ENCODE peak calls at places on chromosome 5, in six cellular contexts. Y is neuronal stem cell; Q is hepatocyte; U is cardiac muscle cell; Z is tibial nerve; A is CD4-positive, alpha-beta memory T cell. T is an unnamed sample.

GRCh38 chr5:42756630-42757601 is at the start of gene CCDC152:
- DNase-seq in Y (peak), Q (no peak), U (peak), Z (no peak), A (peak), T (no peak)

GRCh38 chr5:150731669-150732068 is 27.1 kb downstream of the DCTN4 start:
- DNase-seq in Y (no peak), Q (no peak), U (no peak), Z (peak), A (no peak), T (no peak)

GRCh38 chr5:155085282-155085990 is 71.9 kb downstream of the KIF4B start:
- DNase-seq in Y (no peak), Q (peak), U (no peak), Z (no peak), A (no peak), T (no peak)

GRCh38 chr5:37637165-37637845 is 202.5 kb downstream of the GDNF start:
- DNase-seq in Y (no peak), Q (no peak), U (no peak), Z (no peak), A (no peak), T (no peak)

GRCh38 chr5:122493091-122493775 is 181.2 kb downstream of the SNCAIP start:
- DNase-seq in Y (no peak), Q (peak), U (peak), Z (no peak), A (no peak), T (no peak)

GRCh38 chr5:27328480-27328879 is 290.1 kb upstream of the CDH9 start:
- DNase-seq in Y (no peak), Q (no peak), U (peak), Z (no peak), A (no peak), T (no peak)

GRCh38 chr5:159207616-159208507 is 1.5 kb downstream of the RNF145 start:
- DNase-seq in Y (peak), Q (peak), U (peak), Z (peak), A (peak), T (peak)

GRCh38 chr5:3854069-3854741 is 258.6 kb downstream of the IRX1 start:
- DNase-seq in Y (peak), Q (no peak), U (no peak), Z (no peak), A (no peak), T (no peak)

GRCh38 chr5:72141440-72142271 is 34.4 kb downstream of the MAP1B start:
- DNase-seq in Y (no peak), Q (peak), U (peak), Z (no peak), A (no peak), T (no peak)

GRCh38 chr5:178474562-178475184 is 115.5 kb downstream of the COL23A1 start:
- DNase-seq in Y (no peak), Q (peak), U (no peak), Z (no peak), A (no peak), T (no peak)

GRCh38 chr5:53151713-53152458 is 42.3 kb upstream of the MOCS2 start:
- DNase-seq in Y (no peak), Q (peak), U (peak), Z (peak), A (no peak), T (no peak)

GRCh38 chr5:78916044-78916443 is 69.1 kb downstream of the ARSB start:
- DNase-seq in Y (no peak), Q (no peak), U (no peak), Z (no peak), A (no peak), T (no peak)

GRCh38 chr5:10932426-10932825 is 171.4 kb upstream of the DAP start:
- DNase-seq in Y (no peak), Q (no peak), U (no peak), Z (no peak), A (no peak), T (no peak)

GRCh38 chr5:107023732-107024131 is 647.0 kb downstream of the EFNA5 start:
- DNase-seq in Y (no peak), Q (no peak), U (no peak), Z (no peak), A (no peak), T (no peak)

GRCh38 chr5:321233-321725 is at the start of gene AHRR:
- DNase-seq in Y (peak), Q (peak), U (peak), Z (no peak), A (no peak), T (peak)

GRCh38 chr5:163489055-163489744 is 16.2 kb upstream of the MAT2B start:
- DNase-seq in Y (no peak), Q (no peak), U (peak), Z (no peak), A (no peak), T (no peak)

GRCh38 chr5:154002093-154002492 is 36.6 kb downstream of the FAM114A2 start:
- DNase-seq in Y (no peak), Q (no peak), U (peak), Z (no peak), A (no peak), T (no peak)

GRCh38 chr5:32489791-32490581 is 45.4 kb upstream of the ZFR start:
- DNase-seq in Y (peak), Q (peak), U (peak), Z (peak), A (peak), T (peak)

GRCh38 chr5:169352901-169353300 is 52.0 kb upstream of the SLIT3 start:
- DNase-seq in Y (no peak), Q (no peak), U (no peak), Z (no peak), A (no peak), T (no peak)

GRCh38 chr5:115170128-115170923 is 618 bp upstream of the TRIM36 start:
- DNase-seq in Y (no peak), Q (no peak), U (no peak), Z (no peak), A (no peak), T (peak)

GRCh38 chr5:40227366-40227765 is 452.3 kb upstream of the PTGER4 start:
- DNase-seq in Y (no peak), Q (no peak), U (no peak), Z (no peak), A (no peak), T (no peak)

GRCh38 chr5:110623875-110624274 is 102.6 kb downstream of the TMEM232 start:
- DNase-seq in Y (no peak), Q (no peak), U (no peak), Z (no peak), A (no peak), T (no peak)

DNA sequence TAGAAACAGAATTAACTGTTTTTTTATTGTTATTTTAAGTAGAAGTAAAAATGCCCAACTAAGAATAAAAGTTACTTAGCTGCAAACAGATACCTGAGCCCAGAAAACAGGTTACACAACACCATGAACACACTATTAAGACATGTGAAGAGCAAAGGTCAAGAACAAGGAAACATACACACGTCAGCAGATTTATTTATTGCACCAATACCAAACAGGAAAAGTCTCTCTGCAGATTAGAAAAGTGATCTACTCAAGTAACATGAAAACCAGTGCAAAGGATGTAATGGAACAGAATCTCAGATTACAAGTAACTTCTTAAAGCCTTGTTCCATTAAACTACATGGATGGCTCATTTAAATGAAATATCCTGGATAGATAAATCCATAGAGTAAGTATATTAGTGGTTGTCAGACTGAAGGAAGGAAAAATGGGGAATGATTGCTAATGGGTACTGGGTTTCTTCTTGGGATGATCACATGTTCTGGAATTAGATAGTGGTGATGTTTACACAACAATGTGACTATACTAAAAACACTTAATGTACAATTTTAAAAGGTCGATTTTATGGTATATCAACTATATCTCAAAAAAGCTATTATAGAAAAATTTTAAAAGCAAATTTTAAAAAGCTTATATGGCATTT is 6.1 kb downstream of the SAR1B start:
- DNase-seq in Y (no peak), Q (peak), U (peak), Z (no peak), A (no peak), T (no peak)
- H3K27ac ChIP-seq in Y (no peak), Q (peak), U (no peak), Z (no peak), A (no peak), T (peak)

GRCh38 chr5:2749514-2750025 is 1.9 kb downstream of the IRX2 start:
- DNase-seq in Y (no peak), Q (peak), U (no peak), Z (no peak), A (no peak), T (no peak)
- H3K4me3 ChIP-seq in Y (no peak), Q (peak), U (peak), Z (no peak), A (no peak), T (no peak)

GRCh38 chr5:65128226-65128625 is 353.5 kb downstream of the ADAMTS6 start:
- DNase-seq in Y (no peak), Q (no peak), U (no peak), Z (no peak), A (no peak), T (no peak)

GRCh38 chr5:65126670-65127069 is 355.1 kb downstream of the ADAMTS6 start:
- DNase-seq in Y (no peak), Q (no peak), U (peak), Z (no peak), A (no peak), T (no peak)

GRCh38 chr5:65125681-65126080 is 356.0 kb downstream of the ADAMTS6 start:
- DNase-seq in Y (no peak), Q (no peak), U (no peak), Z (no peak), A (no peak), T (no peak)

GRCh38 chr5:65126192-65126591 is 355.5 kb downstream of the ADAMTS6 start:
- DNase-seq in Y (no peak), Q (no peak), U (peak), Z (no peak), A (no peak), T (no peak)

GRCh38 chr5:65127181-65127901 is 354.4 kb downstream of the ADAMTS6 start:
- DNase-seq in Y (no peak), Q (no peak), U (peak), Z (no peak), A (no peak), T (no peak)
- H3K27ac ChIP-seq in Y (no peak), Q (no peak), U (no peak), Z (no peak), A (no peak), T (no peak)

DNA sequence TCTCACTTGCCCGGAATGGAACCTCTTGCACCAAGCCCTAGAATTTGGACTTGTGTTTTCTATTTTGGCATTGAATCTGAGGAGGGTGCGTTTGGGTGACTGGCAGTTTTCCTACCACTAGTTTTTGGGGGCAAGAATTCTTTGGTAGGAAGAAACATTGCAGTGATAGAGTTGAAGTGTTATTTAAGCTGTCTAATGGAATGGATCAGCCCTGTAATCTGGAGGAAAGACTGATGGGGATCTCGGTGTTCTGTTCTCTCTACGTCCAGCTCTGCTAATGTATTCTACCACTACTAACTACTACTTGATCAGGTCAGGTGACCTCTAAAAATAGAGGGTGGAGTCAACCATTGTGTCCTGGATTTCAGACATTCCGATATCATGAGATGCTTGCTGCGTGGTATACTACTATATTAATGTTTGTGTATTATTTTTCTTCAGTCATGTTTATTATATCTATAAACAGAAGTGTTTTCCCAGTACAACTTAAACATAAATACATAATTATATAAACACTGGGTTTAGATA is 2.7 kb downstream of the ARHGAP26 start:
- DNase-seq in Y (no peak), Q (no peak), U (no peak), Z (no peak), A (no peak), T (no peak)
- H3K4me3 ChIP-seq in Y (no peak), Q (no peak), U (no peak), Z (no peak), A (no peak), T (peak)

DNA sequence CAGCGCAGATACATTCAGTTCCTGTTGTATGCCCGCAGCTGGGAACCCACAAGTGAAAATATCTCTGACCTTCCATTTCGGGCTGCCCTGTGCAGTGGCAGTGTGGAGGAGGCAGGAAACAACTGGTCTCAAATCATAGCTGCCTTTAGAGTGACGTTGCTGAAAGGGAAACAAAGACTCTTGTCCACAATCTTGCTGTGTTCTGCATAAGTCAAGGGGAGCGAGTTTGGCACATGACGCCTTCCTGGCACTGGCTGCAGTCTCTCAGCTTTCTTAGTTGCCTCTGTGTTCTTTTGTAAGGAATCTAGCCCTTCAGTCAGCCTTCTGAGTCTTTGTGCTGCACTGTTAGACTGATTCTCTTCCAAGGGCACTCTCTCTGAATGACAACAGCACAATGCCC is 24.0 kb downstream of the ADAMTS16 start:
- DNase-seq in Y (no peak), Q (no peak), U (peak), Z (no peak), A (no peak), T (no peak)
- H3K27ac ChIP-seq in Y (no peak), Q (no peak), U (no peak), Z (peak), A (no peak), T (no peak)

GRCh38 chr5:8961219-8961618 is 584.7 kb downstream of the SEMA5A start:
- DNase-seq in Y (no peak), Q (no peak), U (no peak), Z (no peak), A (no peak), T (no peak)
- H3K4me3 ChIP-seq in Y (no peak), Q (no peak), U (no peak), Z (no peak), A (no peak), T (no peak)

GRCh38 chr5:16896767-16897166 is 39.3 kb downstream of the MYO10 start:
- DNase-seq in Y (no peak), Q (no peak), U (no peak), Z (no peak), A (no peak), T (no peak)

GRCh38 chr5:16899171-16899570 is 36.9 kb downstream of the MYO10 start:
- DNase-seq in Y (no peak), Q (no peak), U (no peak), Z (no peak), A (no peak), T (no peak)

GRCh38 chr5:16901038-16901644 is 34.9 kb downstream of the MYO10 start:
- DNase-seq in Y (no peak), Q (no peak), U (no peak), Z (no peak), A (no peak), T (no peak)

GRCh38 chr5:16897284-16897704 is 38.8 kb downstream of the MYO10 start:
- DNase-seq in Y (no peak), Q (peak), U (peak), Z (no peak), A (no peak), T (no peak)

GRCh38 chr5:16897800-16898199 is 38.3 kb downstream of the MYO10 start:
- DNase-seq in Y (no peak), Q (no peak), U (no peak), Z (no peak), A (no peak), T (no peak)
- H3K27ac ChIP-seq in Y (peak), Q (peak), U (peak), Z (no peak), A (no peak), T (no peak)

T was measured in colonic mucosa.